ENCODE peak calls at places on chromosomes 16 and 17, in ten cellular contexts. W, T, J, Y, M, L, I, V, O and N are unnamed samples. For H3K36me3, the result is how much of the 10 kb centered on the place peaks cover.

GRCh38 chr17:63973930-63974593 is 1.3 kb upstream of the SCN4A start:
- DNase-seq in W (no peak), T (no peak), J (no peak), Y (no peak), M (peak), L (no peak), I (no peak), V (no peak), O (no peak), N (no peak)

GRCh38 chr16:22188595-22189442 is 17.3 kb upstream of the EEF2K start:
- DNase-seq in W (peak), T (peak), J (peak), Y (peak), M (peak), L (peak), I (peak), V (peak), O (peak), N (no peak)

GRCh38 chr16:52964290-52964689 is 88.4 kb downstream of the CHD9NB start:
- DNase-seq in W (no peak), T (no peak), J (no peak), Y (no peak), M (no peak), L (no peak), I (no peak), V (peak), O (no peak), N (no peak)

GRCh38 chr16:66603537-66604375 is 748 bp upstream of the CMTM3 start:
- DNase-seq in W (peak), T (peak), J (peak), Y (no peak), M (peak), L (peak), I (peak), V (peak), O (peak), N (no peak)

GRCh38 chr16:8278181-8278580 is 312.1 kb downstream of the TMEM114 start:
- DNase-seq in W (no peak), T (no peak), J (no peak), Y (no peak), M (no peak), L (no peak), I (no peak), V (no peak), O (no peak), N (no peak)

GRCh38 chr17:5587431-5588032 is 3.2 kb upstream of the NLRP1 start:
- DNase-seq in W (peak), T (no peak), J (no peak), Y (peak), M (peak), L (no peak), I (no peak), V (peak), O (no peak), N (no peak)

GRCh38 chr16:17173134-17173729 is 297.5 kb downstream of the XYLT1 start:
- DNase-seq in W (no peak), T (no peak), J (peak), Y (no peak), M (peak), L (peak), I (peak), V (no peak), O (peak), N (no peak)

GRCh38 chr16:24875466-24875865 is 29.7 kb downstream of the SLC5A11 start:
- DNase-seq in W (no peak), T (no peak), J (no peak), Y (no peak), M (no peak), L (no peak), I (no peak), V (no peak), O (peak), N (no peak)

GRCh38 chr17:40415390-40415789 is 2.3 kb downstream of the TOP2A start:
- DNase-seq in W (peak), T (no peak), J (no peak), Y (no peak), M (no peak), L (no peak), I (no peak), V (peak), O (no peak), N (no peak)

GRCh38 chr16:67881557-67882220 is 3.0 kb upstream of the NRN1L start:
- DNase-seq in W (no peak), T (no peak), J (no peak), Y (no peak), M (no peak), L (no peak), I (peak), V (no peak), O (no peak), N (no peak)

GRCh38 chr16:78783570-78784079 is 684.2 kb downstream of the WWOX start:
- DNase-seq in W (no peak), T (no peak), J (no peak), Y (no peak), M (no peak), L (no peak), I (no peak), V (no peak), O (no peak), N (no peak)

GRCh38 chr16:78782572-78782971 is 683.1 kb downstream of the WWOX start:
- DNase-seq in W (no peak), T (no peak), J (no peak), Y (no peak), M (no peak), L (no peak), I (no peak), V (no peak), O (no peak), N (no peak)

GRCh38 chr16:78786635-78787034 is 687.2 kb downstream of the WWOX start:
- DNase-seq in W (no peak), T (no peak), J (no peak), Y (no peak), M (no peak), L (no peak), I (no peak), V (no peak), O (no peak), N (no peak)

GRCh38 chr16:78784773-78785172 is 685.3 kb downstream of the WWOX start:
- DNase-seq in W (no peak), T (no peak), J (no peak), Y (no peak), M (no peak), L (no peak), I (no peak), V (no peak), O (no peak), N (no peak)

GRCh38 chr16:78785218-78785617 is 685.8 kb downstream of the WWOX start:
- DNase-seq in W (no peak), T (no peak), J (no peak), Y (no peak), M (no peak), L (no peak), I (no peak), V (no peak), O (no peak), N (no peak)
- H3K4me3 ChIP-seq in W (no peak), T (no peak), J (no peak), Y (no peak), M (no peak), L (no peak), I (no peak), V (no peak), O (no peak), N (no peak)

GRCh38 chr17:54920819-54921218 is 20.2 kb downstream of the TOM1L1 start:
- DNase-seq in W (no peak), T (no peak), J (no peak), Y (no peak), M (no peak), L (no peak), I (no peak), V (no peak), O (no peak), N (no peak)

GRCh38 chr17:54919456-54919855 is 18.8 kb downstream of the TOM1L1 start:
- DNase-seq in W (no peak), T (no peak), J (no peak), Y (no peak), M (no peak), L (no peak), I (no peak), V (peak), O (no peak), N (no peak)

DNA sequence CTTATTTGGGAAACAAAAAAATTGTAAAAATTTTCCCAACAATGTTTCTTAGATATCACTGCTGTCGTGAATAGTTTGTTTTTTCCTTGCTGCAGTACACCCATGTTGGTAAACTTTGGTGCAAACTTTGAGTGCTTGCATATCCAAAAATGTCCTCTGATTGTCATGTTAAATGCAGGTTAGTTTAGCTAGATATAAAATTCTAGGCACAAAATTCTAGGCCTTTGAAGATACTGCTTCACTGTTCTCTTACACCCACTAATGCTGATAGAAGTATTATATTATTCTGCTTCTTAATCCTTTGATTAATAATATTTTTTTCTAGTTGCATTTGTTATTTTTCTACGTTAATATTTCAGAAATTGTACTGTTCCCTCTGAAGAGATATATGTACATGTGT is 16.1 kb downstream of the TOM1L1 start:
- DNase-seq in W (no peak), T (no peak), J (no peak), Y (no peak), M (no peak), L (no peak), I (no peak), V (no peak), O (no peak), N (no peak)
- H3K36me3 ChIP-seq in W (half or more), T (under half), J (under half), Y (half or more), M (under half), L (half or more), I (under half), V (half or more), O (under half), N (under half)

GRCh38 chr17:75133001-75133400 is 1.5 kb upstream of the NT5C start:
- DNase-seq in W (no peak), T (no peak), J (no peak), Y (no peak), M (no peak), L (no peak), I (peak), V (no peak), O (no peak), N (no peak)

GRCh38 chr17:75130059-75130631 is 1.4 kb downstream of the NT5C start:
- DNase-seq in W (peak), T (no peak), J (no peak), Y (no peak), M (no peak), L (no peak), I (peak), V (no peak), O (no peak), N (no peak)

GRCh38 chr17:75129576-75129975 is 2.0 kb downstream of the NT5C start:
- DNase-seq in W (no peak), T (no peak), J (no peak), Y (no peak), M (no peak), L (no peak), I (peak), V (no peak), O (no peak), N (no peak)

GRCh38 chr17:75130632-75131277 is 787 bp downstream of the NT5C start:
- DNase-seq in W (peak), T (no peak), J (peak), Y (peak), M (peak), L (peak), I (peak), V (peak), O (peak), N (no peak)

GRCh38 chr17:75131278-75132017 is at the start of gene NT5C:
- DNase-seq in W (peak), T (peak), J (peak), Y (no peak), M (peak), L (peak), I (peak), V (peak), O (peak), N (no peak)
- TF ChIP-seq POLR2AphosphoS5 in W (peak), T (peak), J (no peak), Y (peak), M (peak), L (peak), I (peak), V (peak), O (no peak), N (peak)

GRCh38 chr17:7314719-7315569 is at the start of gene GPS2:
- DNase-seq in W (peak), T (peak), J (peak), Y (peak), M (peak), L (peak), I (peak), V (peak), O (peak), N (no peak)

GRCh38 chr17:7312432-7313027 is 2.6 kb downstream of the GPS2 start:
- DNase-seq in W (no peak), T (no peak), J (no peak), Y (no peak), M (no peak), L (no peak), I (no peak), V (no peak), O (no peak), N (no peak)

GRCh38 chr17:7311110-7311698 is 3.8 kb downstream of the EIF5A start:
- DNase-seq in W (no peak), T (no peak), J (no peak), Y (no peak), M (no peak), L (no peak), I (no peak), V (no peak), O (no peak), N (no peak)

GRCh38 chr17:7313890-7314718 is 1.1 kb downstream of the GPS2 start:
- DNase-seq in W (no peak), T (no peak), J (no peak), Y (no peak), M (no peak), L (no peak), I (no peak), V (no peak), O (no peak), N (no peak)

GRCh38 chr17:7313028-7313889 is 1.9 kb downstream of the GPS2 start:
- DNase-seq in W (no peak), T (no peak), J (no peak), Y (no peak), M (no peak), L (no peak), I (no peak), V (peak), O (no peak), N (no peak)
- H3K4me3 ChIP-seq in W (peak), T (no peak), J (no peak), Y (peak), M (no peak), L (no peak), I (no peak), V (peak), O (no peak), N (no peak)

GRCh38 chr17:7321466-7321865 is 6.3 kb upstream of the GPS2 start:
- DNase-seq in W (peak), T (no peak), J (no peak), Y (no peak), M (no peak), L (no peak), I (no peak), V (no peak), O (no peak), N (no peak)

GRCh38 chr17:7323731-7324437 is 5.3 kb downstream of the NEURL4 start:
- DNase-seq in W (peak), T (no peak), J (peak), Y (no peak), M (peak), L (peak), I (peak), V (peak), O (peak), N (no peak)

GRCh38 chr17:7324438-7324779 is 4.7 kb downstream of the NEURL4 start:
- DNase-seq in W (no peak), T (no peak), J (no peak), Y (no peak), M (no peak), L (no peak), I (no peak), V (no peak), O (no peak), N (no peak)

GRCh38 chr17:7325031-7325528 is 4.1 kb downstream of the NEURL4 start:
- DNase-seq in W (no peak), T (no peak), J (no peak), Y (no peak), M (no peak), L (no peak), I (no peak), V (no peak), O (no peak), N (no peak)

GRCh38 chr17:7322520-7323194 is 6.5 kb downstream of the NEURL4 start:
- DNase-seq in W (no peak), T (no peak), J (no peak), Y (no peak), M (no peak), L (no peak), I (no peak), V (no peak), O (peak), N (no peak)
- H3K36me3 ChIP-seq in W (under half), T (under half), J (half or more), Y (under half), M (under half), L (half or more), I (under half), V (under half), O (half or more), N (under half)